ENCODE peak calls at places on chromosomes 16 and 17, in six cellular contexts. M is thoracic aorta; K is stimulated activated CD4-positive, alpha-beta T cell treated with anti-CD3 and anti-CD28 coated beads, Interleukin-4, amount 100 ng/mL, for 24 hours; F is globus pallidus; D is C1 segment of cervical spinal cord; C is ureter. J is an unnamed sample.

GRCh38 chr17:17398188-17398927 is 78.4 kb upstream of the MED9 start:
- DNase-seq in M (no peak), K (no peak), F (no peak), D (no peak), C (no peak), J (no peak)

GRCh38 chr17:41962768-41963434 is 3.7 kb upstream of the CNP start:
- DNase-seq in M (no peak), K (peak), F (peak), D (peak), C (peak), J (peak)

GRCh38 chr17:29559640-29560039 is 7.2 kb downstream of the ABHD15 start:
- DNase-seq in M (no peak), K (no peak), F (no peak), D (no peak), C (no peak), J (no peak)

GRCh38 chr16:21150375-21151001 is at the start of gene DNAH3:
- DNase-seq in M (no peak), K (no peak), F (no peak), D (no peak), C (peak), J (peak)

GRCh38 chr17:76845524-76845923 is 22.7 kb upstream of the MGAT5B start:
- DNase-seq in M (no peak), K (no peak), F (no peak), D (no peak), C (no peak), J (no peak)

GRCh38 chr17:31580331-31581021 is 189.0 kb downstream of the RAB11FIP4 start:
- DNase-seq in M (peak), K (no peak), F (no peak), D (peak), C (no peak), J (no peak)

GRCh38 chr16:19549688-19550087 is 5.8 kb upstream of the VPS35L start:
- DNase-seq in M (no peak), K (no peak), F (no peak), D (no peak), C (no peak), J (no peak)

GRCh38 chr16:77794586-77794985 is 6.2 kb downstream of the VAT1L start:
- DNase-seq in M (no peak), K (no peak), F (no peak), D (no peak), C (no peak), J (no peak)

GRCh38 chr16:78894872-78895271 is 705.7 kb downstream of the MAF start:
- DNase-seq in M (no peak), K (peak), F (no peak), D (no peak), C (no peak), J (no peak)

GRCh38 chr17:76714822-76715461 is 4.2 kb upstream of the MXRA7 start:
- DNase-seq in M (no peak), K (peak), F (peak), D (peak), C (peak), J (peak)

GRCh38 chr17:67696853-67697505 is 20.8 kb upstream of the NOL11 start:
- DNase-seq in M (no peak), K (no peak), F (no peak), D (no peak), C (no peak), J (no peak)

GRCh38 chr16:648071-648785 is 937 bp upstream of the WDR90 start:
- DNase-seq in M (no peak), K (peak), F (no peak), D (no peak), C (no peak), J (peak)

GRCh38 chr17:72407336-72408121 is 286.7 kb downstream of the SOX9 start:
- DNase-seq in M (peak), K (no peak), F (peak), D (peak), C (peak), J (peak)

GRCh38 chr17:73481672-73482071 is 162.6 kb downstream of the SDK2 start:
- DNase-seq in M (no peak), K (no peak), F (no peak), D (no peak), C (no peak), J (peak)

GRCh38 chr16:85327731-85328664 is 215.7 kb upstream of the CIBAR2 start:
- DNase-seq in M (no peak), K (no peak), F (no peak), D (no peak), C (no peak), J (no peak)

GRCh38 chr16:77738706-77739105 is 16.4 kb downstream of the NUDT7 start:
- DNase-seq in M (no peak), K (no peak), F (no peak), D (no peak), C (no peak), J (no peak)

GRCh38 chr17:76716146-76716833 is 5.5 kb upstream of the MXRA7 start:
- DNase-seq in M (no peak), K (peak), F (no peak), D (no peak), C (no peak), J (no peak)

GRCh38 chr16:52547834-52548215 is 882 bp upstream of the TOX3 start:
- DNase-seq in M (no peak), K (no peak), F (no peak), D (no peak), C (no peak), J (no peak)

GRCh38 chr17:80113033-80113484 is 11.7 kb downstream of the GAA start:
- DNase-seq in M (no peak), K (no peak), F (no peak), D (no peak), C (no peak), J (no peak)

GRCh38 chr16:26765087-26765486 is 301.6 kb upstream of the C16orf82 start:
- DNase-seq in M (no peak), K (no peak), F (no peak), D (no peak), C (no peak), J (no peak)

GRCh38 chr17:45311762-45312476 is 4.9 kb downstream of the MAP3K14 start:
- DNase-seq in M (no peak), K (peak), F (no peak), D (no peak), C (peak), J (no peak)

GRCh38 chr17:46097497-46097896 is 95.7 kb downstream of the KANSL1 start:
- DNase-seq in M (no peak), K (no peak), F (no peak), D (no peak), C (no peak), J (no peak)